ENCODE peak calls at places on chromosome 5, in ten cellular contexts. One of them, this sample, is unnamed.

GRCh38 chr5:173660481-173661280 is 44.2 kb upstream of the BOD1 start:
- DNase-seq in A549: no peak
- DNase-seq in AG04449: no peak
- DNase-seq in Panc1: no peak
- DNase-seq in WERI-Rb-1: no peak
- DNase-seq in astrocyte of the spinal cord: no peak
- DNase-seq in LNCaP clone FGC: no peak
- DNase-seq in epithelial cell of proximal tubule: no peak
- DNase-seq in ovary: no peak
- DNase-seq in small intestine: no peak
- DNase-seq in this sample: no peak

GRCh38 chr5:58854396-58854795 is 271.5 kb downstream of the RAB3C start:
- DNase-seq in A549: no peak
- DNase-seq in AG04449: no peak
- DNase-seq in Panc1: no peak
- DNase-seq in WERI-Rb-1: no peak
- DNase-seq in astrocyte of the spinal cord: no peak
- DNase-seq in LNCaP clone FGC: no peak
- DNase-seq in epithelial cell of proximal tubule: no peak
- DNase-seq in ovary: no peak
- DNase-seq in small intestine: no peak
- DNase-seq in this sample: no peak

GRCh38 chr5:93249651-93250289 is 331.2 kb downstream of the NR2F1-AS1 start:
- DNase-seq in A549: no peak
- DNase-seq in AG04449: no peak
- DNase-seq in Panc1: no peak
- DNase-seq in WERI-Rb-1: no peak
- DNase-seq in astrocyte of the spinal cord: peak; percentile 76
- DNase-seq in LNCaP clone FGC: no peak
- DNase-seq in epithelial cell of proximal tubule: peak; percentile 37
- DNase-seq in ovary: no peak
- DNase-seq in small intestine: no peak
- DNase-seq in this sample: no peak

GRCh38 chr5:169832845-169833244 is 147.4 kb downstream of the INSYN2B start:
- DNase-seq in A549: no peak
- DNase-seq in AG04449: no peak
- DNase-seq in Panc1: no peak
- DNase-seq in WERI-Rb-1: no peak
- DNase-seq in astrocyte of the spinal cord: no peak
- DNase-seq in LNCaP clone FGC: no peak
- DNase-seq in epithelial cell of proximal tubule: no peak
- DNase-seq in ovary: no peak
- DNase-seq in small intestine: no peak
- DNase-seq in this sample: no peak

GRCh38 chr5:138258704-138259285 is 15.6 kb downstream of the GFRA3 start:
- DNase-seq in A549: no peak
- DNase-seq in AG04449: no peak
- DNase-seq in Panc1: no peak
- DNase-seq in WERI-Rb-1: no peak
- DNase-seq in astrocyte of the spinal cord: no peak
- DNase-seq in LNCaP clone FGC: no peak
- DNase-seq in epithelial cell of proximal tubule: no peak
- DNase-seq in ovary: no peak
- DNase-seq in small intestine: no peak
- DNase-seq in this sample: no peak

GRCh38 chr5:369151-369939 is 47.8 kb downstream of the AHRR start:
- DNase-seq in A549: no peak
- DNase-seq in AG04449: no peak
- DNase-seq in Panc1: no peak
- DNase-seq in WERI-Rb-1: no peak
- DNase-seq in astrocyte of the spinal cord: no peak
- DNase-seq in LNCaP clone FGC: no peak
- DNase-seq in epithelial cell of proximal tubule: no peak
- DNase-seq in ovary: no peak
- DNase-seq in small intestine: no peak
- DNase-seq in this sample: no peak

GRCh38 chr5:180636016-180636402 is 13.4 kb downstream of the FLT4 start:
- DNase-seq in A549: no peak
- DNase-seq in AG04449: no peak
- DNase-seq in Panc1: no peak
- DNase-seq in WERI-Rb-1: no peak
- DNase-seq in astrocyte of the spinal cord: no peak
- DNase-seq in LNCaP clone FGC: no peak
- DNase-seq in epithelial cell of proximal tubule: no peak
- DNase-seq in ovary: no peak
- DNase-seq in small intestine: no peak
- DNase-seq in this sample: no peak

GRCh38 chr5:15933481-15934207 is 245.9 kb downstream of the MARCHF11 start:
- DNase-seq in A549: no peak
- DNase-seq in AG04449: no peak
- DNase-seq in Panc1: no peak
- DNase-seq in WERI-Rb-1: no peak
- DNase-seq in astrocyte of the spinal cord: peak; percentile 28
- DNase-seq in LNCaP clone FGC: no peak
- DNase-seq in epithelial cell of proximal tubule: no peak
- DNase-seq in ovary: peak; percentile 46
- DNase-seq in small intestine: no peak
- DNase-seq in this sample: no peak

GRCh38 chr5:171162602-171163001 is 146.4 kb upstream of the TLX3 start:
- DNase-seq in A549: peak; percentile 21
- DNase-seq in AG04449: no peak
- DNase-seq in Panc1: no peak
- DNase-seq in WERI-Rb-1: peak; percentile 75
- DNase-seq in astrocyte of the spinal cord: peak; percentile 48
- DNase-seq in LNCaP clone FGC: no peak
- DNase-seq in epithelial cell of proximal tubule: no peak
- DNase-seq in ovary: no peak
- DNase-seq in small intestine: no peak
- DNase-seq in this sample: peak; percentile 7

GRCh38 chr5:151696470-151697061 is 9.9 kb upstream of the SPARC start:
- DNase-seq in A549: no peak
- DNase-seq in AG04449: peak; percentile 99
- DNase-seq in Panc1: no peak
- DNase-seq in WERI-Rb-1: peak; percentile 94
- DNase-seq in astrocyte of the spinal cord: peak; percentile 99
- DNase-seq in LNCaP clone FGC: no peak
- DNase-seq in epithelial cell of proximal tubule: no peak
- DNase-seq in ovary: peak; percentile 84
- DNase-seq in small intestine: no peak
- DNase-seq in this sample: peak; percentile 99

GRCh38 chr5:14190194-14191164 is 47.3 kb downstream of the TRIO start:
- DNase-seq in A549: peak; percentile 85
- DNase-seq in AG04449: peak; percentile 97
- DNase-seq in Panc1: peak; percentile 98
- DNase-seq in WERI-Rb-1: no peak
- DNase-seq in astrocyte of the spinal cord: peak; percentile 98
- DNase-seq in LNCaP clone FGC: no peak
- DNase-seq in epithelial cell of proximal tubule: peak; percentile 88
- DNase-seq in ovary: no peak
- DNase-seq in small intestine: no peak
- DNase-seq in this sample: peak; percentile 94

GRCh38 chr5:9545959-9546851 is at the start of gene SEMA5A:
- DNase-seq in A549: no peak
- DNase-seq in AG04449: no peak
- DNase-seq in Panc1: no peak
- DNase-seq in WERI-Rb-1: peak; percentile 85
- DNase-seq in astrocyte of the spinal cord: peak; percentile 68
- DNase-seq in LNCaP clone FGC: no peak
- DNase-seq in epithelial cell of proximal tubule: no peak
- DNase-seq in ovary: peak; percentile 80
- DNase-seq in small intestine: peak; percentile 77
- DNase-seq in this sample: no peak

GRCh38 chr5:107670028-107670926 is 460 bp downstream of the EFNA5 start:
- DNase-seq in A549: peak; percentile 34
- DNase-seq in AG04449: no peak
- DNase-seq in Panc1: no peak
- DNase-seq in WERI-Rb-1: peak; percentile 49
- DNase-seq in astrocyte of the spinal cord: peak; percentile 47
- DNase-seq in LNCaP clone FGC: no peak
- DNase-seq in epithelial cell of proximal tubule: no peak
- DNase-seq in ovary: peak; percentile 44
- DNase-seq in small intestine: peak; percentile 9
- DNase-seq in this sample: no peak

GRCh38 chr5:107669543-107670027 is 1.2 kb downstream of the EFNA5 start:
- DNase-seq in A549: peak; percentile 45
- DNase-seq in AG04449: no peak
- DNase-seq in Panc1: no peak
- DNase-seq in WERI-Rb-1: peak; percentile 10
- DNase-seq in astrocyte of the spinal cord: peak; percentile 38
- DNase-seq in LNCaP clone FGC: no peak
- DNase-seq in epithelial cell of proximal tubule: no peak
- DNase-seq in ovary: peak; percentile 43
- DNase-seq in small intestine: peak; percentile 10
- DNase-seq in this sample: no peak

GRCh38 chr5:107668933-107669542 is 1.7 kb downstream of the EFNA5 start:
- DNase-seq in A549: peak; percentile 48
- DNase-seq in AG04449: no peak
- DNase-seq in Panc1: no peak
- DNase-seq in WERI-Rb-1: no peak
- DNase-seq in astrocyte of the spinal cord: peak; percentile 5
- DNase-seq in LNCaP clone FGC: no peak
- DNase-seq in epithelial cell of proximal tubule: no peak
- DNase-seq in ovary: no peak
- DNase-seq in small intestine: no peak
- DNase-seq in this sample: no peak

GRCh38 chr5:107666051-107666655 is 4.6 kb downstream of the EFNA5 start:
- DNase-seq in A549: no peak
- DNase-seq in AG04449: no peak
- DNase-seq in Panc1: no peak
- DNase-seq in WERI-Rb-1: no peak
- DNase-seq in astrocyte of the spinal cord: no peak
- DNase-seq in LNCaP clone FGC: no peak
- DNase-seq in epithelial cell of proximal tubule: no peak
- DNase-seq in ovary: no peak
- DNase-seq in small intestine: no peak
- DNase-seq in this sample: no peak

DNA sequence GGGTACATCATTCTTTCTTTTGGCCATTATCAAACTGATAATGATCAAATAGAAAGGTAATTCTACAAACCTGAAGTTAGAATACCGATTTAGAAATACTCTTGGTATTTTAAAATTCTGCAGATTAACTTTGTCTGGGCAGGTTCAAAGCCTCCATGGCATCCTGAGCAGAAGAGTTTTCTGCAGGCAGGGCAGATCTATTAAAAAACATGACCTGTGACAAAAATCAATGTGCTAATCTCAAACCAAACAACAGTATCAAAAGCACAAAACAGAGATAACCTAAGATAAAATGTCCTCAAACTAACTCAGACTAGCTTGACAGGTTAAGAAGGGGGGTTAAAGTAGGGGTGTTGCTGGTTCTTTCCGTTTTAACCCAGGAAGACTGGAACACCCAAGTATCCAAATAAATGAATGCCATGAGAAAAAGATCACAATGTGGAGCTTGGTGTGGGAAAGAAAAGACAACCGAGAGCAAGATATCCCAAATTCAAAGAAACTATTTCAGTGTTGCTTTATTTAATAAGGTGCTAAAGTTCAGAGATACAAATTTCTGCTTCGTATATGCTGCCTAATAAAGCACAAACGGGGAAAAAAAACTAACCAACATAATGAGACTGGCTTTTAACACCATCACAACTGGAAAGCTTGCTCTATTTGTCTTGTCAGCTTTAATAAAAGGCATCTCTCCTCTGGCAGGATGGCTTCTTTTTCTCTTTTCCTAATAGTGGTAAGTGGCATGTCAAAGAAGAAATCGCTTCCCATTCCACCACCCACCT is 2.4 kb downstream of the EFNA5 start:
- DNase-seq in A549: no peak
- DNase-seq in AG04449: no peak
- DNase-seq in Panc1: no peak
- DNase-seq in WERI-Rb-1: no peak
- DNase-seq in astrocyte of the spinal cord: peak; percentile 14
- DNase-seq in LNCaP clone FGC: no peak
- DNase-seq in epithelial cell of proximal tubule: no peak
- DNase-seq in ovary: no peak
- DNase-seq in small intestine: no peak
- DNase-seq in this sample: no peak
- H3K4me3 ChIP-seq in A549: peak overlapping the region; percentile 69
- H3K4me3 ChIP-seq in AG04449: peak overlapping the region; percentile 63
- H3K4me3 ChIP-seq in Panc1: peak overlapping the region; percentile 86
- H3K4me3 ChIP-seq in WERI-Rb-1: no peak overlapping the region
- H3K4me3 ChIP-seq in astrocyte of the spinal cord: peak overlapping the region; percentile 66
- H3K4me3 ChIP-seq in LNCaP clone FGC: peak overlapping the region; percentile 87
- H3K4me3 ChIP-seq in epithelial cell of proximal tubule: peak overlapping the region; percentile 83
- H3K4me3 ChIP-seq in ovary: no peak overlapping the region
- H3K4me3 ChIP-seq in small intestine: no peak overlapping the region
- H3K4me3 ChIP-seq in this sample: peak overlapping the region; percentile 80

GRCh38 chr5:65481171-65481575 is 547 bp downstream of the ADAMTS6 start:
- DNase-seq in A549: no peak
- DNase-seq in AG04449: no peak
- DNase-seq in Panc1: no peak
- DNase-seq in WERI-Rb-1: no peak
- DNase-seq in astrocyte of the spinal cord: no peak
- DNase-seq in LNCaP clone FGC: no peak
- DNase-seq in epithelial cell of proximal tubule: no peak
- DNase-seq in ovary: no peak
- DNase-seq in small intestine: peak; percentile 20
- DNase-seq in this sample: no peak
- H3K4me3 ChIP-seq in A549: peak overlapping the region; percentile 65
- H3K4me3 ChIP-seq in AG04449: peak overlapping the region; percentile 72
- H3K4me3 ChIP-seq in Panc1: peak overlapping the region; percentile 58
- H3K4me3 ChIP-seq in WERI-Rb-1: peak overlapping the region; percentile 49
- H3K4me3 ChIP-seq in astrocyte of the spinal cord: peak overlapping the region; percentile 53
- H3K4me3 ChIP-seq in LNCaP clone FGC: peak overlapping the region; percentile 51
- H3K4me3 ChIP-seq in epithelial cell of proximal tubule: peak overlapping the region; percentile 63
- H3K4me3 ChIP-seq in ovary: peak overlapping the region; percentile 58
- H3K4me3 ChIP-seq in small intestine: peak overlapping the region; percentile 70
- H3K4me3 ChIP-seq in this sample: peak overlapping the region; percentile 76

GRCh38 chr5:141491323-141492167 is 2.7 kb downstream of the PCDHGC5 start:
- DNase-seq in A549: no peak
- DNase-seq in AG04449: no peak
- DNase-seq in Panc1: no peak
- DNase-seq in WERI-Rb-1: no peak
- DNase-seq in astrocyte of the spinal cord: no peak
- DNase-seq in LNCaP clone FGC: no peak
- DNase-seq in epithelial cell of proximal tubule: no peak
- DNase-seq in ovary: no peak
- DNase-seq in small intestine: no peak
- DNase-seq in this sample: no peak
- H3K4me3 ChIP-seq in A549: no peak overlapping the region
- H3K4me3 ChIP-seq in AG04449: no peak overlapping the region
- H3K4me3 ChIP-seq in Panc1: no peak overlapping the region
- H3K4me3 ChIP-seq in WERI-Rb-1: no peak overlapping the region
- H3K4me3 ChIP-seq in astrocyte of the spinal cord: no peak overlapping the region
- H3K4me3 ChIP-seq in LNCaP clone FGC: no peak overlapping the region
- H3K4me3 ChIP-seq in epithelial cell of proximal tubule: no peak overlapping the region
- H3K4me3 ChIP-seq in ovary: no peak overlapping the region
- H3K4me3 ChIP-seq in small intestine: peak overlapping the region; percentile 9
- H3K4me3 ChIP-seq in this sample: no peak overlapping the region

DNA sequence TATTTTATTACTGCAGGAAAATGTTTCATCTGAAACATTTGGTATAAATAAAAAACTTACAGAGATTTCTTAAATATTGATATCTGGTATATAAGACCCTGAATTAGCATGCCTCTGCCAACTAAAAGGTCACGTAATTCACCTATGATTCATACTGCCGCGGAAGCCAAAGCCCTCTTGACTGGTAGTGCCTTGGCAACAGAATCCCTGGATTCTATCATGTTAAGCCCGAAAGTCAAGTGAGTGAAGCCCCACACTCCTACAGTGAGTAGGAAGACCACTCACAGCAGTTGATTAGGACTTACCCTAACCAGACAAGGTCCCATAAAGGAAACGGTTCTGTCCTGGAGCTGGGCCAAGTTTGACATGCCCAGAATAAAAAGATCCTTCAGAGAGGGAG is 175.6 kb upstream of the NREP start:
- DNase-seq in A549: no peak
- DNase-seq in AG04449: no peak
- DNase-seq in Panc1: no peak
- DNase-seq in WERI-Rb-1: no peak
- DNase-seq in astrocyte of the spinal cord: peak; percentile 33
- DNase-seq in LNCaP clone FGC: no peak
- DNase-seq in epithelial cell of proximal tubule: no peak
- DNase-seq in ovary: no peak
- DNase-seq in small intestine: no peak
- DNase-seq in this sample: no peak
- H3K4me3 ChIP-seq in A549: no peak overlapping the region
- H3K4me3 ChIP-seq in AG04449: no peak overlapping the region
- H3K4me3 ChIP-seq in Panc1: no peak overlapping the region
- H3K4me3 ChIP-seq in WERI-Rb-1: no peak overlapping the region
- H3K4me3 ChIP-seq in astrocyte of the spinal cord: no peak overlapping the region
- H3K4me3 ChIP-seq in LNCaP clone FGC: no peak overlapping the region
- H3K4me3 ChIP-seq in epithelial cell of proximal tubule: no peak overlapping the region
- H3K4me3 ChIP-seq in ovary: no peak overlapping the region
- H3K4me3 ChIP-seq in small intestine: no peak overlapping the region
- H3K4me3 ChIP-seq in this sample: no peak overlapping the region